ENCODE peak calls at places on chromosome 12, in four cellular contexts. Z is activated naive CD8-positive, alpha-beta T cell treated with anti-CD3 and anti-CD28 coated beads, Interleukin-2, amount 50 U/mL, for 24 hours; F is central memory CD4-positive, alpha-beta T cell; K is left cardiac atrium. W is an unnamed sample.

GRCh38 chr12:47282206-47282605 is 202.4 kb upstream of the AMIGO2 start:
- DNase-seq in F (no peak), Z (no peak), K (no peak), W (no peak)

GRCh38 chr12:75784591-75784990 is 247.0 kb downstream of the PHLDA1 start:
- DNase-seq in Z (no peak), F (peak; percentile 2), K (peak; percentile 26), W (no peak)

GRCh38 chr12:45284096-45284901 is 68.4 kb downstream of the ANO6 start:
- DNase-seq in K (no peak), Z (no peak), F (no peak), W (no peak)

GRCh38 chr12:27709212-27709931 is 1.3 kb upstream of the MRPS35 start:
- DNase-seq in Z (no peak), F (no peak), K (no peak), W (no peak)

GRCh38 chr12:95694148-95694547 is 96.4 kb downstream of the NTN4 start:
- DNase-seq in Z (no peak), K (no peak), F (no peak), W (no peak)

GRCh38 chr12:9732966-9733461 is at the start of gene CLECL1:
- DNase-seq in F (no peak), Z (no peak), K (no peak), W (no peak)

GRCh38 chr12:46660719-46661118 is 165.1 kb downstream of the SLC38A4 start:
- DNase-seq in K (no peak), Z (no peak), F (no peak), W (no peak)

GRCh38 chr12:108642269-108642870 is 8.7 kb upstream of the SELPLG start:
- DNase-seq in F (no peak), Z (no peak), K (no peak), W (no peak)

GRCh38 chr12:65196762-65197567 is 27.6 kb downstream of the LEMD3 start:
- DNase-seq in K (no peak), F (no peak), Z (no peak), W (no peak)

GRCh38 chr12:57010627-57011224 is 4.4 kb upstream of the ZBTB39 start:
- DNase-seq in Z (no peak), F (no peak), K (no peak), W (no peak)

GRCh38 chr12:180445-180844 is 33.5 kb downstream of the SLC6A12 start:
- DNase-seq in F (no peak), K (no peak), Z (no peak), W (no peak)

GRCh38 chr12:119666900-119667576 is 895 bp upstream of the PRKAB1 start:
- DNase-seq in Z (no peak), F (no peak), K (no peak), W (no peak)

GRCh38 chr12:71431991-71432390 is 7.6 kb upstream of the LGR5 start:
- DNase-seq in K (no peak), Z (no peak), F (no peak), W (no peak)

GRCh38 chr12:121917950-121918678 is at the start of gene CFAP251:
- DNase-seq in K (peak; percentile 99), F (peak; percentile 95), Z (peak; percentile 96), W (peak; percentile 98)

GRCh38 chr12:1836854-1837411 is 16.6 kb downstream of the LRTM2 start:
- DNase-seq in F (no peak), Z (no peak), K (no peak), W (peak; percentile 80)

GRCh38 chr12:33752854-33753253 is 269.4 kb upstream of the ALG10 start:
- DNase-seq in F (no peak), K (no peak), Z (no peak), W (no peak)

GRCh38 chr12:93297536-93297935 is 80.2 kb upstream of the NUDT4 start:
- DNase-seq in Z (no peak), K (no peak), F (no peak), W (no peak)

GRCh38 chr12:118103601-118104382 is at the start of gene VSIG10:
- DNase-seq in F (peak; percentile 11), Z (peak; percentile 21), K (peak; percentile 68), W (peak; percentile 83)

GRCh38 chr12:93058280-93058679 is 129.2 kb upstream of the EEA1 start:
- DNase-seq in K (no peak), F (no peak), Z (no peak), W (no peak)

GRCh38 chr12:124583854-124584253 is 16.4 kb upstream of the NCOR2 start:
- DNase-seq in F (no peak), K (no peak), Z (no peak), W (no peak)

GRCh38 chr12:14373202-14373601 is 7.7 kb downstream of the ATF7IP start:
- DNase-seq in K (no peak), F (no peak), Z (no peak), W (no peak)

GRCh38 chr12:52005903-52006703 is 643 bp upstream of the TAMALIN start:
- DNase-seq in F (peak; percentile 15), K (peak; percentile 60), Z (peak; percentile 33), W (peak; percentile 90)

GRCh38 chr12:10928746-10929286 is at the start of gene PRH2:
- DNase-seq in Z (no peak), F (no peak), K (no peak), W (no peak)

GRCh38 chr12:123713398-123714301 is 1.5 kb downstream of the ATP6V0A2 start:
- DNase-seq in F (no peak), Z (no peak), K (no peak), W (no peak)

GRCh38 chr12:52321433-52321832 is 235 bp upstream of the KRT83 start:
- DNase-seq in F (no peak), Z (no peak), K (no peak), W (peak; percentile 31)

GRCh38 chr12:93427779-93428564 is 13.8 kb downstream of the UBE2N start:
- DNase-seq in Z (no peak), K (no peak), F (no peak), W (no peak)

GRCh38 chr12:12704593-12705230 is 8.7 kb upstream of the GPR19 start:
- DNase-seq in K (peak; percentile 56), Z (no peak), F (peak; percentile 35), W (no peak)

GRCh38 chr12:60162988-60163720 is 567.3 kb downstream of the SLC16A7 start:
- DNase-seq in F (no peak), K (no peak), Z (no peak), W (no peak)

GRCh38 chr12:52390739-52391617 is 5.5 kb upstream of the KRT84 start:
- DNase-seq in F (no peak), Z (no peak), K (no peak), W (no peak)

GRCh38 chr12:118064608-118065007 is 3.6 kb upstream of the WSB2 start:
- DNase-seq in F (no peak), K (no peak), Z (no peak), W (no peak)

GRCh38 chr12:28780096-28780495 is 369.0 kb upstream of the FAR2 start:
- DNase-seq in K (no peak), Z (no peak), F (no peak), W (no peak)

GRCh38 chr12:113439606-113440030 is 17.4 kb downstream of the SDSL start:
- DNase-seq in Z (no peak), K (no peak), F (no peak), W (peak; percentile 62)

GRCh38 chr12:31594681-31595080 is 3.7 kb upstream of the DENND5B start:
- DNase-seq in Z (no peak), K (no peak), F (no peak), W (no peak)

GRCh38 chr12:69008510-69008909 is 75.5 kb upstream of the CPM start:
- DNase-seq in K (no peak), F (no peak), Z (no peak), W (no peak)

GRCh38 chr12:116804051-116804450 is 65.9 kb downstream of the RNFT2 start:
- DNase-seq in Z (no peak), F (no peak), K (no peak), W (no peak)

GRCh38 chr12:25241171-25242020 is 9.3 kb downstream of the KRAS start:
- DNase-seq in Z (no peak), K (no peak), F (peak; percentile 55), W (no peak)

GRCh38 chr12:102740157-102741032 is 176.6 kb downstream of the PAH start:
- DNase-seq in K (no peak), F (no peak), Z (no peak), W (no peak)

W was measured in posterior vena cava.